ENCODE peak calls at places on chromosomes 16 and 17, in five cellular contexts. One of them, this sample, is unnamed.

GRCh38 chr16:4263504-4264436 is 9.1 kb downstream of the TFAP4 start:
- DNase-seq in A673: peak; percentile 31
- DNase-seq in A549: peak; percentile 46
- DNase-seq in astrocyte: no peak
- DNase-seq in H1: peak; percentile 96
- DNase-seq in this sample: peak; percentile 65

GRCh38 chr16:8912793-8913192 is 30.6 kb downstream of the LITAFD start:
- DNase-seq in A673: no peak
- DNase-seq in A549: no peak
- DNase-seq in astrocyte: no peak
- DNase-seq in H1: no peak
- DNase-seq in this sample: no peak

GRCh38 chr17:17463821-17464220 is 13.0 kb upstream of the MED9 start:
- DNase-seq in A673: no peak
- DNase-seq in A549: no peak
- DNase-seq in astrocyte: no peak
- DNase-seq in H1: no peak
- DNase-seq in this sample: no peak

GRCh38 chr16:81842564-81843242 is 63.6 kb downstream of the PLCG2 start:
- DNase-seq in A673: no peak
- DNase-seq in A549: no peak
- DNase-seq in astrocyte: no peak
- DNase-seq in H1: no peak
- DNase-seq in this sample: no peak

GRCh38 chr17:1091885-1092284 is 87.9 kb downstream of the ABR start:
- DNase-seq in A673: no peak
- DNase-seq in A549: no peak
- DNase-seq in astrocyte: no peak
- DNase-seq in H1: no peak
- DNase-seq in this sample: no peak

GRCh38 chr17:17416007-17416399 is 60.8 kb upstream of the MED9 start:
- DNase-seq in A673: peak; percentile 75
- DNase-seq in A549: peak; percentile 91
- DNase-seq in astrocyte: peak; percentile 59
- DNase-seq in H1: no peak
- DNase-seq in this sample: no peak

GRCh38 chr17:28747046-28747691 is 3.4 kb downstream of the TRAF4 start:
- DNase-seq in A673: no peak
- DNase-seq in A549: no peak
- DNase-seq in astrocyte: no peak
- DNase-seq in H1: no peak
- DNase-seq in this sample: peak; percentile 85

GRCh38 chr17:69763503-69763902 is 311.5 kb upstream of the KCNJ16 start:
- DNase-seq in A673: no peak
- DNase-seq in A549: no peak
- DNase-seq in astrocyte: peak; percentile 63
- DNase-seq in H1: no peak
- DNase-seq in this sample: no peak

GRCh38 chr16:12513057-12513790 is 290.5 kb downstream of the CPPED1 start:
- DNase-seq in A673: no peak
- DNase-seq in A549: no peak
- DNase-seq in astrocyte: no peak
- DNase-seq in H1: no peak
- DNase-seq in this sample: no peak

GRCh38 chr16:57155702-57156350 is 30.0 kb downstream of the PSME3IP1 start:
- DNase-seq in A673: no peak
- DNase-seq in A549: no peak
- DNase-seq in astrocyte: no peak
- DNase-seq in H1: no peak
- DNase-seq in this sample: no peak

GRCh38 chr16:77721752-77722314 is 481 bp upstream of the NUDT7 start:
- DNase-seq in A673: no peak
- DNase-seq in A549: no peak
- DNase-seq in astrocyte: no peak
- DNase-seq in H1: no peak
- DNase-seq in this sample: no peak

GRCh38 chr16:89495121-89495520 is 4.8 kb upstream of the ANKRD11 start:
- DNase-seq in A673: no peak
- DNase-seq in A549: no peak
- DNase-seq in astrocyte: peak; percentile 74
- DNase-seq in H1: no peak
- DNase-seq in this sample: no peak

GRCh38 chr16:1308036-1308976 is 1.1 kb upstream of the UBE2I start:
- DNase-seq in A673: peak; percentile 73
- DNase-seq in A549: peak; percentile 90
- DNase-seq in astrocyte: peak; percentile 46
- DNase-seq in H1: no peak
- DNase-seq in this sample: no peak

GRCh38 chr17:50943575-50943933 is 77.4 kb upstream of the TOB1 start:
- DNase-seq in A673: no peak
- DNase-seq in A549: no peak
- DNase-seq in astrocyte: no peak
- DNase-seq in H1: no peak
- DNase-seq in this sample: no peak

GRCh38 chr17:83106036-83106577 is 26.7 kb downstream of the METRNL start:
- DNase-seq in A673: no peak
- DNase-seq in A549: no peak
- DNase-seq in astrocyte: no peak
- DNase-seq in H1: no peak
- DNase-seq in this sample: no peak

GRCh38 chr17:15351925-15352324 is 10.5 kb upstream of the TEKT3 start:
- DNase-seq in A673: no peak
- DNase-seq in A549: peak; percentile 76
- DNase-seq in astrocyte: peak; percentile 59
- DNase-seq in H1: no peak
- DNase-seq in this sample: no peak

GRCh38 chr16:19885456-19886060 is 910 bp upstream of the GPRC5B start:
- DNase-seq in A673: no peak
- DNase-seq in A549: no peak
- DNase-seq in astrocyte: no peak
- DNase-seq in H1: peak; percentile 68
- DNase-seq in this sample: no peak

GRCh38 chr17:77446959-77447634 is 306.3 kb downstream of the SEC14L1 start:
- DNase-seq in A673: no peak
- DNase-seq in A549: no peak
- DNase-seq in astrocyte: peak; percentile 69
- DNase-seq in H1: no peak
- DNase-seq in this sample: no peak

GRCh38 chr16:30065943-30066881 is 652 bp downstream of the ALDOA start:
- DNase-seq in A673: no peak
- DNase-seq in A549: peak; percentile 43
- DNase-seq in astrocyte: peak; percentile 51
- DNase-seq in H1: no peak
- DNase-seq in this sample: peak; percentile 76

GRCh38 chr16:55876854-55877253 is 1.7 kb upstream of the CES5A start:
- DNase-seq in A673: no peak
- DNase-seq in A549: peak; percentile 14
- DNase-seq in astrocyte: peak; percentile 32
- DNase-seq in H1: no peak
- DNase-seq in this sample: no peak

GRCh38 chr16:16120044-16120381 is 103.3 kb downstream of the ABCC6 start:
- DNase-seq in A673: no peak
- DNase-seq in A549: no peak
- DNase-seq in astrocyte: no peak
- DNase-seq in H1: no peak
- DNase-seq in this sample: no peak

GRCh38 chr16:75351183-75351582 is 82.1 kb downstream of the CFDP1 start:
- DNase-seq in A673: peak; percentile 60
- DNase-seq in A549: no peak
- DNase-seq in astrocyte: peak; percentile 79
- DNase-seq in H1: no peak
- DNase-seq in this sample: no peak
- H3K4me3 ChIP-seq in A673: no peak overlapping the region
- H3K4me3 ChIP-seq in A549: no peak overlapping the region
- H3K4me3 ChIP-seq in astrocyte: no peak overlapping the region
- H3K4me3 ChIP-seq in H1: no peak overlapping the region
- H3K4me3 ChIP-seq in this sample: no peak overlapping the region

GRCh38 chr17:5179003-5179402 is 12.7 kb downstream of the ZNF594 start:
- DNase-seq in A673: no peak
- DNase-seq in A549: no peak
- DNase-seq in astrocyte: no peak
- DNase-seq in H1: no peak
- DNase-seq in this sample: no peak
- TF ChIP-seq CTCF in A673: no peak
- TF ChIP-seq CTCF in A549: no peak
- TF ChIP-seq CTCF in astrocyte: no peak
- TF ChIP-seq CTCF in H1: no peak
- TF ChIP-seq CTCF in this sample: no peak

DNA sequence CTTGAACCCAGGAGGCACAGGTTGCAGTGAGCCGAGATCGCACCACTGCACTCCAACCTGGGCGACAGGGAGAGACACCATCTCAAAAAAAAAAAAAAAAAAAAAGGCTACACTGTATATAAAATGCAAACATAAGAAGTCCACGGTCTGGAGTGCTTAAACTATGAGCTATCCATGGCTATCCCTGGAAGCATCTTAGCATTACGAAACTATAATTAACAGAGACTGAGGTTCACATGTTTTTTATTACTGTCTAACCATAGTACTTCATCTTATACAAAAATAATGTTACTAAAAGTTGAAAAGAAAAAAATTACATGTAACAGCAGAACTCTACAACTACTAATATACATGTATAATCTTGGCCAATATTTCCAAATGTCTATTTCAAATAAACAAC is 32.8 kb downstream of the HELZ start:
- DNase-seq in A673: no peak
- DNase-seq in A549: no peak
- DNase-seq in astrocyte: no peak
- DNase-seq in H1: no peak
- DNase-seq in this sample: no peak
- H3K27ac ChIP-seq in A673: peak overlapping the region; percentile 53
- H3K27ac ChIP-seq in A549: no peak overlapping the region
- H3K27ac ChIP-seq in astrocyte: no peak overlapping the region
- H3K27ac ChIP-seq in H1: no peak overlapping the region
- H3K27ac ChIP-seq in this sample: no peak overlapping the region

DNA sequence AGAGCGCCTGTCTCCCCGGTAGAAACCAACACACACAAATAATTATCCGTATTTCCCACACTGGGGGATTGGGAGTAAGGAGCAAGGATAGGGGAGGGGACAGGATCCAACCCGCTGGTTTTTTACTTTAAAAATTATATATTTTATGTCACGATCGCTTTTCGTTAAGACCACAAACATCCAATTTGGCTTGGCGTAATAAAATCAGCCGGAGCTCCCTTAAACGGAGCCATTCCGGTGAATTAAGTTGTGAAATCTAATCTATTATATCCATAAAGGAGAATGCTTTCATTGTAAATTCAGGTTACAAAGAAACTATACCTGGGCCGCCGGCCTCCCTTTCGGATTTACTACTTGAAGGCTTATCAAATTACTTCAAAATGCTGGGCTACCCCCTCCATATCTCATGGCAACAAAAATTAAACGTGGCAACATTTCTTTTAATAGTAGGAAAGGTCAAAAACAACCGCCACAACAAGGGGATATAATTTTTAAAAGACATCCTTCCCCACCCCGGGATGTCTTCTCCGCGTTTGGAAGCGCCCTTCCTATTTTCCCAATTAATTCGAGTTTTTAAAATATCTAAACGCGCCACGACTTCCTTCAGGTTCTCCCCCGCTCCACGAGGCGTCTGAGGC is 47.1 kb upstream of the SLC38A10 start:
- DNase-seq in A673: peak; percentile 36
- DNase-seq in A549: no peak
- DNase-seq in astrocyte: peak; percentile 29
- DNase-seq in H1: no peak
- DNase-seq in this sample: no peak
- H3K4me3 ChIP-seq in A673: peak overlapping the region; percentile 78
- H3K4me3 ChIP-seq in A549: no peak overlapping the region
- H3K4me3 ChIP-seq in astrocyte: peak overlapping the region; percentile 94
- H3K4me3 ChIP-seq in H1: peak overlapping the region; percentile 71
- H3K4me3 ChIP-seq in this sample: peak overlapping the region; percentile 69

GRCh38 chr17:64016248-64016784 is 4.1 kb downstream of the ICAM2 start:
- DNase-seq in A673: no peak
- DNase-seq in A549: no peak
- DNase-seq in astrocyte: no peak
- DNase-seq in H1: peak; percentile 38
- DNase-seq in this sample: no peak
- TF ChIP-seq CTCF in A673: peak; percentile 26
- TF ChIP-seq CTCF in A549: peak; percentile 31
- TF ChIP-seq CTCF in astrocyte: no peak
- TF ChIP-seq CTCF in H1: no peak
- TF ChIP-seq CTCF in this sample: no peak

GRCh38 chr16:87342978-87343752 is 26.0 kb upstream of the C16orf95 start:
- DNase-seq in A673: no peak
- DNase-seq in A549: no peak
- DNase-seq in astrocyte: no peak
- DNase-seq in H1: no peak
- DNase-seq in this sample: no peak

GRCh38 chr16:87343753-87344050 is 26.5 kb upstream of the C16orf95 start:
- DNase-seq in A673: no peak
- DNase-seq in A549: no peak
- DNase-seq in astrocyte: no peak
- DNase-seq in H1: no peak
- DNase-seq in this sample: no peak

GRCh38 chr16:87345721-87346424 is 28.7 kb upstream of the C16orf95 start:
- DNase-seq in A673: no peak
- DNase-seq in A549: no peak
- DNase-seq in astrocyte: no peak
- DNase-seq in H1: no peak
- DNase-seq in this sample: no peak

GRCh38 chr16:87344931-87345631 is 27.9 kb upstream of the C16orf95 start:
- DNase-seq in A673: peak; percentile 37
- DNase-seq in A549: no peak
- DNase-seq in astrocyte: no peak
- DNase-seq in H1: no peak
- DNase-seq in this sample: peak; percentile 65

DNA sequence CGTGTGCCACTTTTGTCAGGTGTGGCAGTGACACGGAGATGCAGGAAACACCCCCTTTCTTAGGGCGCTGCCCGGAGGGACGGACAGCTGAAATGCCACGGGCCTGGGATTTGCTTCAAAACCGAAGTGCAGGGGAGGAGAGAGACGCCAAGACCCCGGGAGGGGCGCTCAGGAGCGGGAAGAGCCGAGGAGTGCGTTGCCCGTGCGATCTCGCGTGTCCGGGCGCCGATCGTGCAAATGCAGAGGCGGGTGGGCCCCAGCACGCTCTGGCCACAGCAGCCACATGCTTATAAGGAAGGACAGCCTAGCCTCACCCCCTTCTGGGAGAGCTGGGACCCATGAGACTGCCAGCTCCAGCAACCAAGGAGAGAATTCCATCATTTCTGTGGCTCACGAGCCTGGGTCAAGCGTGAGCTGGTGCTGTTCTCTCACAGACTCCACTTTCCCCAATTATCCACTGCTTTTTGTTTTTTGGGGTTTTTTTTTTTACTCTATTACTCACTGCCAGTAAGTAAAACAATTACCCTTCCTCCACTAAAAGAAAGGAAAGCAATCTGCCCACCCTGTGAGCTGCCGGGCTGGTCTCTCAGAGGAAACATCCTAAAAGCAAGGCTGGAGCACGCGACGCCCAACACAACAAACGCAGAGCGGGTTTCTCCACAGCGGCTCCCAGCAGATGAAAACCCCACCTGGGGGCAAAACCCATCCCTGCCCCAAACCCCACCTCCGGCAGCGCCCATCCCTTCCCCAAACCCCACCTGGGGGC is 27.2 kb upstream of the C16orf95 start:
- DNase-seq in A673: no peak
- DNase-seq in A549: no peak
- DNase-seq in astrocyte: no peak
- DNase-seq in H1: no peak
- DNase-seq in this sample: no peak
- H3K27ac ChIP-seq in A673: no peak overlapping the region
- H3K27ac ChIP-seq in A549: no peak overlapping the region
- H3K27ac ChIP-seq in astrocyte: no peak overlapping the region
- H3K27ac ChIP-seq in H1: no peak overlapping the region
- H3K27ac ChIP-seq in this sample: peak overlapping the region; percentile 71

This sample was measured in lower lobe of right lung.